ENCODE peak calls at places on chromosomes 12 and 14, in eight cellular contexts. R is lung; D is activated CD4-positive, alpha-beta T cell treated with anti-CD3 and anti-CD28 coated beads, Interleukin-2, amount 10 ng/mL, durations not matched to agents 7 days and 5 days; V is foreskin fibroblast; X is bronchial epithelial cell; C is ACHN; L is NCI-H2029 treated with DMSO at 0.1 percent for 48 hours; O is stimulated activated CD4-positive, alpha-beta T cell treated with anti-CD3 and anti-CD28 coated beads, Interleukin-15, amount 100 ng/mL, for 24 hours. T is an unnamed sample.

GRCh38 chr12:133106253-133106652 is 23.8 kb downstream of the ZNF891 start:
- DNase-seq in R (no peak), X (peak), D (no peak), V (no peak), O (no peak), L (no peak), C (peak), T (no peak)

GRCh38 chr14:22767323-22767589 is 768 bp downstream of the OXA1L start:
- DNase-seq in D (no peak), O (no peak), L (no peak), V (no peak), C (no peak), R (no peak), X (no peak), T (no peak)

GRCh38 chr12:116691205-116691604 is 46.7 kb downstream of the SPRING1 start:
- DNase-seq in V (no peak), X (no peak), D (no peak), C (no peak), O (no peak), L (no peak), R (no peak), T (no peak)

GRCh38 chr12:25107920-25108319 is 87.0 kb downstream of the DNAI7 start:
- DNase-seq in X (no peak), C (no peak), O (no peak), L (no peak), D (no peak), R (no peak), V (no peak), T (no peak)

GRCh38 chr14:55418411-55418810 is 6.8 kb upstream of the ATG14 start:
- DNase-seq in X (no peak), C (no peak), R (no peak), O (no peak), D (no peak), L (no peak), V (peak), T (no peak)

GRCh38 chr14:104210548-104211195 is 72.3 kb downstream of the KIF26A start:
- DNase-seq in L (no peak), R (no peak), V (no peak), O (no peak), D (no peak), C (no peak), X (no peak), T (no peak)

GRCh38 chr12:38921025-38921677 is 15.8 kb upstream of the CPNE8 start:
- DNase-seq in D (peak), C (peak), V (peak), X (peak), L (no peak), R (peak), O (peak), T (peak)

GRCh38 chr14:85333313-85333712 is 196.6 kb upstream of the FLRT2 start:
- DNase-seq in L (no peak), O (no peak), C (no peak), V (peak), D (no peak), R (no peak), X (peak), T (no peak)

GRCh38 chr12:67534671-67535070 is 113.9 kb upstream of the DYRK2 start:
- DNase-seq in O (no peak), X (peak), L (no peak), R (no peak), D (no peak), C (no peak), V (peak), T (no peak)

GRCh38 chr12:52280796-52281560 is 6.5 kb downstream of the KRT86 start:
- DNase-seq in D (no peak), C (peak), L (no peak), X (peak), O (no peak), V (peak), R (peak), T (no peak)

GRCh38 chr14:56490379-56490778 is 89.2 kb upstream of the TMEM260 start:
- DNase-seq in D (peak), O (no peak), V (peak), L (peak), R (no peak), C (peak), X (peak), T (peak)

GRCh38 chr14:102817318-102817717 is 40.1 kb downstream of the TRAF3 start:
- DNase-seq in R (no peak), L (no peak), D (no peak), V (no peak), O (no peak), X (no peak), C (no peak), T (no peak)

GRCh38 chr14:94539181-94539580 is 22.1 kb upstream of the SERPINA4 start:
- DNase-seq in C (no peak), R (no peak), V (no peak), O (no peak), L (no peak), D (no peak), X (no peak), T (no peak)

T was measured in G401.